ENCODE peak calls at places on chromosomes 4 and X, in eight cellular contexts. S is CD8-positive, alpha-beta T cell; C is NCI-H345; R is GM04504; V is M059J; X is sigmoid colon; L is activated T-cell treated with anti-CD3 and anti-CD28 coated beads, Interleukin-2, amount 50 U/mL, for 4 hours; K is NCI-H526 treated with DMSO at 0.1 percent for 48 hours. T is an unnamed sample.

GRCh38 chr4:106809083-106809482 is 227.0 kb downstream of the DKK2 start:
- DNase-seq in S (no peak), C (no peak), R (peak; percentile 40), V (peak; percentile 63), X (no peak), L (no peak), K (no peak), T (no peak)

GRCh38 chrX:40091691-40092421 is 5.9 kb downstream of the BCOR start:
- DNase-seq in S (no peak), C (no peak), R (no peak), V (no peak), X (no peak), L (no peak), K (no peak), T (peak; percentile 65)

GRCh38 chr4:118154643-118155042 is 120.4 kb downstream of the NDST3 start:
- DNase-seq in S (no peak), C (no peak), R (no peak), V (peak; percentile 61), X (no peak), L (no peak), K (no peak), T (no peak)

GRCh38 chr4:159764343-159764952 is 661.6 kb downstream of the RAPGEF2 start:
- DNase-seq in S (no peak), C (peak; percentile 16), R (no peak), V (peak; percentile 58), X (no peak), L (no peak), K (no peak), T (no peak)

GRCh38 chr4:52645315-52645714 is 13.8 kb downstream of the USP46 start:
- DNase-seq in S (no peak), C (no peak), R (no peak), V (no peak), X (no peak), L (no peak), K (no peak), T (no peak)

GRCh38 chr4:19879330-19879729 is 372.4 kb upstream of the SLIT2 start:
- DNase-seq in S (no peak), C (no peak), R (no peak), V (peak; percentile 59), X (no peak), L (no peak), K (no peak), T (no peak)

GRCh38 chrX:119008122-119008744 is 33.8 kb downstream of the LONRF3 start:
- DNase-seq in S (peak; percentile 14), C (no peak), R (peak; percentile 5), V (peak; percentile 47), X (no peak), L (peak; percentile 17), K (peak; percentile 1), T (no peak)

GRCh38 chr4:70654605-70655011 is 11.7 kb downstream of the JCHAIN start:
- DNase-seq in S (no peak), C (no peak), R (no peak), V (no peak), X (no peak), L (no peak), K (no peak), T (no peak)

T was measured in upper lobe of right lung.